ENCODE peak calls at places on chromosomes 12 and 14, in eight cellular contexts. N, G, B, J, W, P, D and M are unnamed samples.

GRCh38 chr12:122963928-122964240 is 2.4 kb downstream of the ABCB9 start:
- DNase-seq in N (no peak), G (no peak), B (no peak), J (peak; percentile 67), W (no peak), P (no peak), D (no peak), M (no peak)

GRCh38 chr12:13204428-13204827 is 7.9 kb downstream of the EMP1 start:
- DNase-seq in N (no peak), G (no peak), B (no peak), J (peak; percentile 50), W (no peak), P (no peak), D (no peak), M (no peak)

GRCh38 chr14:29712586-29712985 is 215.1 kb downstream of the PRKD1 start:
- DNase-seq in N (no peak), G (no peak), B (no peak), J (no peak), W (no peak), P (no peak), D (no peak), M (no peak)

GRCh38 chr14:69464379-69464778 is 20.1 kb upstream of the PLEKHD1 start:
- DNase-seq in N (no peak), G (no peak), B (no peak), J (peak; percentile 12), W (no peak), P (no peak), D (no peak), M (no peak)

GRCh38 chr14:75469606-75470237 is 41.9 kb downstream of the JDP2 start:
- DNase-seq in N (peak; percentile 92), G (no peak), B (no peak), J (no peak), W (no peak), P (no peak), D (no peak), M (no peak)

GRCh38 chr12:51631591-51631990 is 40.6 kb downstream of the SCN8A start:
- DNase-seq in N (no peak), G (no peak), B (no peak), J (peak; percentile 14), W (no peak), P (no peak), D (no peak), M (no peak)

GRCh38 chr12:42589465-42590323 is at the start of gene PRICKLE1:
- DNase-seq in N (peak; percentile 75), G (no peak), B (peak; percentile 43), J (peak; percentile 72), W (peak; percentile 60), P (peak; percentile 48), D (peak; percentile 73), M (peak; percentile 39)

GRCh38 chr14:104795468-104795780 is at the start of gene AKT1:
- DNase-seq in N (no peak), G (no peak), B (no peak), J (no peak), W (no peak), P (no peak), D (no peak), M (no peak)

GRCh38 chr12:54725233-54725843 is 77.2 kb upstream of the DCD start:
- DNase-seq in N (no peak), G (no peak), B (no peak), J (peak; percentile 34), W (peak; percentile 18), P (no peak), D (peak; percentile 15), M (peak; percentile 14)

GRCh38 chr12:39587247-39587646 is 32.4 kb downstream of the ABCD2 start:
- DNase-seq in N (no peak), G (no peak), B (no peak), J (peak; percentile 22), W (no peak), P (no peak), D (no peak), M (peak; percentile 14)

GRCh38 chr12:104743181-104743580 is 214.9 kb downstream of the SLC41A2 start:
- DNase-seq in N (no peak), G (no peak), B (no peak), J (no peak), W (no peak), P (no peak), D (no peak), M (no peak)

GRCh38 chr12:32988982-32989381 is 92.4 kb upstream of the PKP2 start:
- DNase-seq in N (no peak), G (no peak), B (no peak), J (peak; percentile 7), W (no peak), P (no peak), D (no peak), M (no peak)

GRCh38 chr14:90629471-90629870 is 186.8 kb downstream of the TTC7B start:
- DNase-seq in N (peak; percentile 74), G (no peak), B (no peak), J (no peak), W (no peak), P (no peak), D (no peak), M (no peak)

GRCh38 chr12:48542300-48542928 is 17.0 kb downstream of the OR8S1 start:
- DNase-seq in N (peak; percentile 71), G (peak; percentile 48), B (no peak), J (peak; percentile 53), W (peak; percentile 64), P (peak; percentile 8), D (peak; percentile 21), M (peak; percentile 20)

GRCh38 chr12:2957816-2958431 is 1.3 kb upstream of the TEAD4 start:
- DNase-seq in N (no peak), G (no peak), B (no peak), J (no peak), W (no peak), P (no peak), D (no peak), M (no peak)

GRCh38 chr12:46372131-46372851 is at the start of gene SLC38A2:
- DNase-seq in N (peak; percentile 99), G (peak; percentile 99), B (peak; percentile 85), J (peak; percentile 96), W (peak; percentile 97), P (peak; percentile 92), D (peak; percentile 65), M (peak; percentile 95)

GRCh38 chr12:5497329-5498058 is 65.6 kb downstream of the NTF3 start:
- DNase-seq in N (no peak), G (no peak), B (no peak), J (no peak), W (no peak), P (no peak), D (no peak), M (no peak)

GRCh38 chr12:96425973-96426372 is 25.7 kb upstream of the CDK17 start:
- DNase-seq in N (no peak), G (no peak), B (no peak), J (peak; percentile 75), W (no peak), P (no peak), D (no peak), M (no peak)

GRCh38 chr14:92613008-92613658 is 99.6 kb downstream of the RIN3 start:
- DNase-seq in N (peak; percentile 79), G (no peak), B (no peak), J (peak; percentile 16), W (peak; percentile 50), P (peak; percentile 54), D (peak; percentile 62), M (peak; percentile 75)